ENCODE peak calls at places on chromosomes 12 and 14, in six cellular contexts. One of them, this sample, is unnamed.

GRCh38 chr14:68144051-68144681 is 324.6 kb downstream of the RAD51B start:
- DNase-seq in mesendoderm: no peak
- DNase-seq in IMR-90: peak; percentile 11
- DNase-seq in H9: no peak
- DNase-seq in H1: no peak
- DNase-seq in mesenchymal stem cell: no peak
- DNase-seq in this sample: no peak

GRCh38 chr12:90484130-90484529 is 470.8 kb downstream of the CCER1 start:
- DNase-seq in mesendoderm: peak; percentile 41
- DNase-seq in IMR-90: no peak
- DNase-seq in H9: no peak
- DNase-seq in H1: no peak
- DNase-seq in mesenchymal stem cell: peak; percentile 18
- DNase-seq in this sample: no peak

GRCh38 chr12:122845865-122846621 is 10.8 kb downstream of the HIP1R start:
- DNase-seq in mesendoderm: no peak
- DNase-seq in IMR-90: no peak
- DNase-seq in H9: no peak
- DNase-seq in H1: no peak
- DNase-seq in mesenchymal stem cell: no peak
- DNase-seq in this sample: no peak

GRCh38 chr12:122004633-122005071 is 17.0 kb upstream of the BCL7A start:
- DNase-seq in mesendoderm: no peak
- DNase-seq in IMR-90: peak; percentile 28
- DNase-seq in H9: no peak
- DNase-seq in H1: no peak
- DNase-seq in mesenchymal stem cell: no peak
- DNase-seq in this sample: no peak

GRCh38 chr14:87960013-87960787 is 32.8 kb downstream of the GALC start:
- DNase-seq in mesendoderm: no peak
- DNase-seq in IMR-90: no peak
- DNase-seq in H9: no peak
- DNase-seq in H1: no peak
- DNase-seq in mesenchymal stem cell: no peak
- DNase-seq in this sample: no peak

GRCh38 chr12:40211185-40211584 is 13.6 kb upstream of the LRRK2 start:
- DNase-seq in mesendoderm: no peak
- DNase-seq in IMR-90: no peak
- DNase-seq in H9: no peak
- DNase-seq in H1: no peak
- DNase-seq in mesenchymal stem cell: no peak
- DNase-seq in this sample: no peak

GRCh38 chr14:19801118-19801464 is 2.5 kb upstream of the OR4N2 start:
- DNase-seq in mesendoderm: no peak
- DNase-seq in IMR-90: no peak
- DNase-seq in H9: no peak
- DNase-seq in H1: no peak
- DNase-seq in mesenchymal stem cell: no peak
- DNase-seq in this sample: no peak

GRCh38 chr14:21978184-21978998 is 304.8 kb upstream of the OR4E1 start:
- DNase-seq in mesendoderm: peak; percentile 77
- DNase-seq in IMR-90: peak; percentile 15
- DNase-seq in H9: peak; percentile 75
- DNase-seq in H1: no peak
- DNase-seq in mesenchymal stem cell: peak; percentile 7
- DNase-seq in this sample: peak; percentile 62

GRCh38 chr14:69324341-69324931 is 64.5 kb downstream of the GALNT16 start:
- DNase-seq in mesendoderm: no peak
- DNase-seq in IMR-90: no peak
- DNase-seq in H9: no peak
- DNase-seq in H1: no peak
- DNase-seq in mesenchymal stem cell: no peak
- DNase-seq in this sample: no peak

GRCh38 chr12:131363416-131363815 is 347.5 kb upstream of the SFSWAP start:
- DNase-seq in mesendoderm: no peak
- DNase-seq in IMR-90: no peak
- DNase-seq in H9: no peak
- DNase-seq in H1: no peak
- DNase-seq in mesenchymal stem cell: no peak
- DNase-seq in this sample: no peak

GRCh38 chr14:89365071-89365801 is 51.8 kb downstream of the FOXN3 start:
- DNase-seq in mesendoderm: no peak
- DNase-seq in IMR-90: peak; percentile 59
- DNase-seq in H9: no peak
- DNase-seq in H1: no peak
- DNase-seq in mesenchymal stem cell: peak; percentile 57
- DNase-seq in this sample: no peak

GRCh38 chr14:105013150-105013787 is 7.6 kb downstream of the CDCA4 start:
- DNase-seq in mesendoderm: no peak
- DNase-seq in IMR-90: peak; percentile 10
- DNase-seq in H9: no peak
- DNase-seq in H1: no peak
- DNase-seq in mesenchymal stem cell: no peak
- DNase-seq in this sample: no peak

GRCh38 chr12:104508752-104509446 is 52.2 kb downstream of the CHST11 start:
- DNase-seq in mesendoderm: no peak
- DNase-seq in IMR-90: no peak
- DNase-seq in H9: no peak
- DNase-seq in H1: no peak
- DNase-seq in mesenchymal stem cell: no peak
- DNase-seq in this sample: no peak

GRCh38 chr14:29627141-29627540 is 300.5 kb downstream of the PRKD1 start:
- DNase-seq in mesendoderm: peak; percentile 42
- DNase-seq in IMR-90: peak; percentile 57
- DNase-seq in H9: no peak
- DNase-seq in H1: no peak
- DNase-seq in mesenchymal stem cell: no peak
- DNase-seq in this sample: no peak

GRCh38 chr12:7486512-7486911 is 17.1 kb downstream of the CD163 start:
- DNase-seq in mesendoderm: no peak
- DNase-seq in IMR-90: no peak
- DNase-seq in H9: no peak
- DNase-seq in H1: no peak
- DNase-seq in mesenchymal stem cell: no peak
- DNase-seq in this sample: no peak

GRCh38 chr12:32889073-32889760 is 7.4 kb downstream of the PKP2 start:
- DNase-seq in mesendoderm: no peak
- DNase-seq in IMR-90: no peak
- DNase-seq in H9: no peak
- DNase-seq in H1: no peak
- DNase-seq in mesenchymal stem cell: peak; percentile 12
- DNase-seq in this sample: no peak

GRCh38 chr14:78614651-78615050 is 444.5 kb downstream of the NRXN3 start:
- DNase-seq in mesendoderm: no peak
- DNase-seq in IMR-90: no peak
- DNase-seq in H9: no peak
- DNase-seq in H1: no peak
- DNase-seq in mesenchymal stem cell: no peak
- DNase-seq in this sample: no peak

GRCh38 chr12:52055781-52056711 is 4.8 kb downstream of the NR4A1 start:
- DNase-seq in mesendoderm: no peak
- DNase-seq in IMR-90: peak; percentile 56
- DNase-seq in H9: no peak
- DNase-seq in H1: no peak
- DNase-seq in mesenchymal stem cell: peak; percentile 59
- DNase-seq in this sample: no peak

GRCh38 chr12:46617167-46617566 is 208.6 kb downstream of the SLC38A4 start:
- DNase-seq in mesendoderm: no peak
- DNase-seq in IMR-90: peak; percentile 70
- DNase-seq in H9: no peak
- DNase-seq in H1: no peak
- DNase-seq in mesenchymal stem cell: peak; percentile 80
- DNase-seq in this sample: no peak

GRCh38 chr12:4036872-4037271 is 163.7 kb upstream of the PARP11 start:
- DNase-seq in mesendoderm: no peak
- DNase-seq in IMR-90: no peak
- DNase-seq in H9: no peak
- DNase-seq in H1: no peak
- DNase-seq in mesenchymal stem cell: no peak
- DNase-seq in this sample: no peak

GRCh38 chr12:4039927-4040326 is 166.7 kb upstream of the PARP11 start:
- DNase-seq in mesendoderm: no peak
- DNase-seq in IMR-90: no peak
- DNase-seq in H9: no peak
- DNase-seq in H1: no peak
- DNase-seq in mesenchymal stem cell: no peak
- DNase-seq in this sample: no peak

GRCh38 chr12:4041191-4041885 is 168.1 kb upstream of the PARP11 start:
- DNase-seq in mesendoderm: no peak
- DNase-seq in IMR-90: no peak
- DNase-seq in H9: no peak
- DNase-seq in H1: no peak
- DNase-seq in mesenchymal stem cell: no peak
- DNase-seq in this sample: no peak

GRCh38 chr12:4034926-4035325 is 161.7 kb upstream of the PARP11 start:
- DNase-seq in mesendoderm: no peak
- DNase-seq in IMR-90: peak; percentile 59
- DNase-seq in H9: no peak
- DNase-seq in H1: no peak
- DNase-seq in mesenchymal stem cell: peak; percentile 64
- DNase-seq in this sample: no peak

GRCh38 chr12:4037747-4038312 is 164.6 kb upstream of the PARP11 start:
- DNase-seq in mesendoderm: no peak
- DNase-seq in IMR-90: peak; percentile 44
- DNase-seq in H9: no peak
- DNase-seq in H1: no peak
- DNase-seq in mesenchymal stem cell: peak; percentile 47
- DNase-seq in this sample: no peak
- H2BK120ac ChIP-seq in mesendoderm: no peak overlapping the region
- H2BK120ac ChIP-seq in IMR-90: no peak overlapping the region
- H2BK120ac ChIP-seq in H9: no peak overlapping the region
- H2BK120ac ChIP-seq in H1: no peak overlapping the region
- H2BK120ac ChIP-seq in mesenchymal stem cell: no peak overlapping the region
- H2BK120ac ChIP-seq in this sample: no peak overlapping the region

GRCh38 chr12:64452559-64453329 is 824 bp downstream of the TBK1 start:
- DNase-seq in mesendoderm: peak; percentile 27
- DNase-seq in IMR-90: peak; percentile 90
- DNase-seq in H9: no peak
- DNase-seq in H1: no peak
- DNase-seq in mesenchymal stem cell: peak; percentile 97
- DNase-seq in this sample: no peak

GRCh38 chr12:64456119-64456518 is 4.2 kb downstream of the TBK1 start:
- DNase-seq in mesendoderm: no peak
- DNase-seq in IMR-90: no peak
- DNase-seq in H9: no peak
- DNase-seq in H1: no peak
- DNase-seq in mesenchymal stem cell: no peak
- DNase-seq in this sample: no peak

GRCh38 chr12:64450057-64450640 is 1.8 kb upstream of the TBK1 start:
- DNase-seq in mesendoderm: no peak
- DNase-seq in IMR-90: no peak
- DNase-seq in H9: no peak
- DNase-seq in H1: no peak
- DNase-seq in mesenchymal stem cell: no peak
- DNase-seq in this sample: no peak

GRCh38 chr12:64450711-64451486 is 1.0 kb upstream of the TBK1 start:
- DNase-seq in mesendoderm: peak; percentile 81
- DNase-seq in IMR-90: peak; percentile 19
- DNase-seq in H9: no peak
- DNase-seq in H1: no peak
- DNase-seq in mesenchymal stem cell: peak; percentile 36
- DNase-seq in this sample: peak; percentile 79

GRCh38 chr12:64451687-64452558 is at the start of gene TBK1:
- DNase-seq in mesendoderm: peak; percentile 92
- DNase-seq in IMR-90: peak; percentile 84
- DNase-seq in H9: peak; percentile 95
- DNase-seq in H1: peak; percentile 53
- DNase-seq in mesenchymal stem cell: peak; percentile 89
- DNase-seq in this sample: peak; percentile 89
- H3K23ac ChIP-seq in mesendoderm: peak within 1 kb of the TSS; percentile 51
- H3K23ac ChIP-seq in IMR-90: peak within 1 kb of the TSS; percentile 89
- H3K23ac ChIP-seq in H9: no peak within 1 kb of the TSS
- H3K23ac ChIP-seq in H1: no peak within 1 kb of the TSS
- H3K23ac ChIP-seq in mesenchymal stem cell: no peak within 1 kb of the TSS
- H3K23ac ChIP-seq in this sample: peak within 1 kb of the TSS; percentile 95

GRCh38 chr12:44748950-44749468 is 127.1 kb downstream of the NELL2 start:
- DNase-seq in mesendoderm: no peak
- DNase-seq in IMR-90: no peak
- DNase-seq in H9: no peak
- DNase-seq in H1: no peak
- DNase-seq in mesenchymal stem cell: no peak
- DNase-seq in this sample: no peak

GRCh38 chr12:44749566-44749965 is 126.5 kb downstream of the NELL2 start:
- DNase-seq in mesendoderm: no peak
- DNase-seq in IMR-90: no peak
- DNase-seq in H9: no peak
- DNase-seq in H1: no peak
- DNase-seq in mesenchymal stem cell: no peak
- DNase-seq in this sample: no peak

DNA sequence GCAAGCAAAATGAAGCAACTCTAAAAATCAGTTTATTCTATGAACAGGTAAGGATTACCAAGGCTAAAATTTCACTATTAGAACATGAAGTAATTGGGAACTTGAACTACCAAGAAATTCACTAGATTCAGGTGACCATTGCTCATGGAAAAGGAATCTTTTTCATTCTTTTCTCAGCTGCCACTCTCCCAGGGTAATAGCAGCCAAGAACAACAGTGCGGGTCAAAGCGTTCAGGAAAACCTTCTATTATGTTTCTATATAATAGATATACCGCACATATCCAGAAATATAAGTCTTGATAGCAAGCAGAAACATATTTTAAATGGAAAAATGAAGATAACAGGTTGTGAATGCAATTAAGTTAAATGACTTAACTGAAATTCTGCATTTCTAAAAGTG is 125.6 kb downstream of the NELL2 start:
- DNase-seq in mesendoderm: no peak
- DNase-seq in IMR-90: no peak
- DNase-seq in H9: no peak
- DNase-seq in H1: no peak
- DNase-seq in mesenchymal stem cell: no peak
- DNase-seq in this sample: no peak
- H3K4me2 ChIP-seq in mesendoderm: no peak overlapping the region
- H3K4me2 ChIP-seq in IMR-90: no peak overlapping the region
- H3K4me2 ChIP-seq in H9: no peak overlapping the region
- H3K4me2 ChIP-seq in H1: no peak overlapping the region
- H3K4me2 ChIP-seq in mesenchymal stem cell: no peak overlapping the region
- H3K4me2 ChIP-seq in this sample: no peak overlapping the region

GRCh38 chr12:65090461-65090860 is 30.6 kb downstream of the WIF1 start:
- DNase-seq in mesendoderm: no peak
- DNase-seq in IMR-90: no peak
- DNase-seq in H9: no peak
- DNase-seq in H1: no peak
- DNase-seq in mesenchymal stem cell: no peak
- DNase-seq in this sample: no peak

GRCh38 chr12:65083581-65083980 is 37.5 kb downstream of the WIF1 start:
- DNase-seq in mesendoderm: no peak
- DNase-seq in IMR-90: no peak
- DNase-seq in H9: no peak
- DNase-seq in H1: no peak
- DNase-seq in mesenchymal stem cell: no peak
- DNase-seq in this sample: no peak

GRCh38 chr12:65082411-65082810 is 38.7 kb downstream of the WIF1 start:
- DNase-seq in mesendoderm: no peak
- DNase-seq in IMR-90: no peak
- DNase-seq in H9: no peak
- DNase-seq in H1: no peak
- DNase-seq in mesenchymal stem cell: no peak
- DNase-seq in this sample: no peak

GRCh38 chr12:65084579-65084978 is 36.5 kb downstream of the WIF1 start:
- DNase-seq in mesendoderm: no peak
- DNase-seq in IMR-90: no peak
- DNase-seq in H9: no peak
- DNase-seq in H1: no peak
- DNase-seq in mesenchymal stem cell: no peak
- DNase-seq in this sample: no peak

GRCh38 chr12:65086236-65086635 is 34.9 kb downstream of the WIF1 start:
- DNase-seq in mesendoderm: no peak
- DNase-seq in IMR-90: no peak
- DNase-seq in H9: no peak
- DNase-seq in H1: no peak
- DNase-seq in mesenchymal stem cell: no peak
- DNase-seq in this sample: no peak
- H2BK120ac ChIP-seq in mesendoderm: no peak overlapping the region
- H2BK120ac ChIP-seq in IMR-90: no peak overlapping the region
- H2BK120ac ChIP-seq in H9: no peak overlapping the region
- H2BK120ac ChIP-seq in H1: no peak overlapping the region
- H2BK120ac ChIP-seq in mesenchymal stem cell: no peak overlapping the region
- H2BK120ac ChIP-seq in this sample: no peak overlapping the region